ENCODE peak calls at places on chromosome 20, in four cellular contexts. One of them, this sample, is unnamed. For H3K4me1, the result is how much of the 10 kb centered on the place peaks cover.

GRCh38 chr20:14992961-14993360 is 655.5 kb upstream of the FLRT3 start:
- DNase-seq in lower lobe of right lung: no peak
- DNase-seq in esophagus squamous epithelium: no peak
- DNase-seq in body of pancreas: no peak
- DNase-seq in this sample: no peak

GRCh38 chr20:61560361-61560853 is 308.3 kb downstream of the CDH4 start:
- DNase-seq in body of pancreas: peak
- DNase-seq in lower lobe of right lung: peak
- DNase-seq in esophagus squamous epithelium: no peak
- DNase-seq in this sample: no peak

GRCh38 chr20:62282877-62283503 is 19.8 kb upstream of the ADRM1 start:
- DNase-seq in esophagus squamous epithelium: no peak
- DNase-seq in lower lobe of right lung: no peak
- DNase-seq in body of pancreas: no peak
- DNase-seq in this sample: no peak

GRCh38 chr20:39302312-39302711 is 340.2 kb downstream of the DHX35 start:
- DNase-seq in body of pancreas: no peak
- DNase-seq in lower lobe of right lung: no peak
- DNase-seq in esophagus squamous epithelium: no peak
- DNase-seq in this sample: no peak

GRCh38 chr20:10618611-10619245 is 55.1 kb downstream of the JAG1 start:
- DNase-seq in esophagus squamous epithelium: no peak
- DNase-seq in body of pancreas: no peak
- DNase-seq in lower lobe of right lung: no peak
- DNase-seq in this sample: no peak

GRCh38 chr20:10329387-10330005 is 104.5 kb downstream of the MKKS start:
- DNase-seq in body of pancreas: no peak
- DNase-seq in esophagus squamous epithelium: no peak
- DNase-seq in lower lobe of right lung: no peak
- DNase-seq in this sample: no peak

GRCh38 chr20:41185013-41185757 is 47.8 kb downstream of the PLCG1 start:
- DNase-seq in lower lobe of right lung: peak
- DNase-seq in body of pancreas: no peak
- DNase-seq in esophagus squamous epithelium: no peak
- DNase-seq in this sample: no peak

GRCh38 chr20:37137547-37137946 is 41.6 kb upstream of the RPN2 start:
- DNase-seq in esophagus squamous epithelium: no peak
- DNase-seq in body of pancreas: no peak
- DNase-seq in lower lobe of right lung: no peak
- DNase-seq in this sample: no peak

GRCh38 chr20:12171927-12172581 is 254.4 kb downstream of the BTBD3 start:
- DNase-seq in esophagus squamous epithelium: no peak
- DNase-seq in body of pancreas: no peak
- DNase-seq in lower lobe of right lung: no peak
- DNase-seq in this sample: peak

GRCh38 chr20:10807013-10807412 is 133.2 kb upstream of the JAG1 start:
- DNase-seq in esophagus squamous epithelium: no peak
- DNase-seq in lower lobe of right lung: no peak
- DNase-seq in body of pancreas: no peak
- DNase-seq in this sample: no peak

GRCh38 chr20:40393161-40393560 is 295.9 kb downstream of the MAFB start:
- DNase-seq in esophagus squamous epithelium: no peak
- DNase-seq in lower lobe of right lung: no peak
- DNase-seq in body of pancreas: no peak
- DNase-seq in this sample: no peak

GRCh38 chr20:37230200-37230599 is 31.4 kb downstream of the GHRH start:
- DNase-seq in body of pancreas: no peak
- DNase-seq in lower lobe of right lung: no peak
- DNase-seq in esophagus squamous epithelium: no peak
- DNase-seq in this sample: no peak

GRCh38 chr20:5061209-5061608 is 58.5 kb downstream of the PCNA start:
- DNase-seq in esophagus squamous epithelium: no peak
- DNase-seq in lower lobe of right lung: no peak
- DNase-seq in body of pancreas: no peak
- DNase-seq in this sample: no peak

GRCh38 chr20:47455133-47456040 is 46.3 kb upstream of the NCOA3 start:
- DNase-seq in body of pancreas: no peak
- DNase-seq in esophagus squamous epithelium: no peak
- DNase-seq in lower lobe of right lung: no peak
- DNase-seq in this sample: no peak

GRCh38 chr20:43911066-43911465 is 3.6 kb upstream of the TOX2 start:
- DNase-seq in body of pancreas: no peak
- DNase-seq in lower lobe of right lung: no peak
- DNase-seq in esophagus squamous epithelium: no peak
- DNase-seq in this sample: peak

GRCh38 chr20:20931024-20931423 is 175.1 kb downstream of the LINC00237 start:
- DNase-seq in body of pancreas: no peak
- DNase-seq in lower lobe of right lung: no peak
- DNase-seq in esophagus squamous epithelium: no peak
- DNase-seq in this sample: no peak
- H3K4me1 ChIP-seq in body of pancreas: under half
- H3K4me1 ChIP-seq in lower lobe of right lung: under half
- H3K4me1 ChIP-seq in esophagus squamous epithelium: under half
- H3K4me1 ChIP-seq in this sample: under half

GRCh38 chr20:63323298-63323820 is 30.4 kb downstream of the COL20A1 start:
- DNase-seq in esophagus squamous epithelium: no peak
- DNase-seq in lower lobe of right lung: no peak
- DNase-seq in body of pancreas: no peak
- DNase-seq in this sample: no peak
- TF ChIP-seq CTCF in esophagus squamous epithelium: no peak
- TF ChIP-seq CTCF in lower lobe of right lung: no peak
- TF ChIP-seq CTCF in body of pancreas: no peak
- TF ChIP-seq CTCF in this sample: peak

GRCh38 chr20:53738945-53739798 is 145.5 kb upstream of the ZNF217 start:
- DNase-seq in body of pancreas: no peak
- DNase-seq in esophagus squamous epithelium: no peak
- DNase-seq in lower lobe of right lung: no peak
- DNase-seq in this sample: no peak

GRCh38 chr20:53738039-53738944 is 144.7 kb upstream of the ZNF217 start:
- DNase-seq in body of pancreas: peak
- DNase-seq in esophagus squamous epithelium: no peak
- DNase-seq in lower lobe of right lung: peak
- DNase-seq in this sample: peak

GRCh38 chr20:53737404-53738038 is 143.9 kb upstream of the ZNF217 start:
- DNase-seq in body of pancreas: no peak
- DNase-seq in esophagus squamous epithelium: no peak
- DNase-seq in lower lobe of right lung: no peak
- DNase-seq in this sample: peak

GRCh38 chr20:53741726-53742028 is 148.0 kb upstream of the ZNF217 start:
- DNase-seq in lower lobe of right lung: no peak
- DNase-seq in body of pancreas: no peak
- DNase-seq in esophagus squamous epithelium: no peak
- DNase-seq in this sample: no peak

GRCh38 chr20:53739799-53740785 is 146.5 kb upstream of the ZNF217 start:
- DNase-seq in esophagus squamous epithelium: no peak
- DNase-seq in lower lobe of right lung: no peak
- DNase-seq in body of pancreas: no peak
- DNase-seq in this sample: peak
- H3K4me3 ChIP-seq in esophagus squamous epithelium: no peak
- H3K4me3 ChIP-seq in lower lobe of right lung: peak
- H3K4me3 ChIP-seq in body of pancreas: no peak
- H3K4me3 ChIP-seq in this sample: no peak

GRCh38 chr20:23636182-23636907 is 1.4 kb downstream of the CST3 start:
- DNase-seq in lower lobe of right lung: no peak
- DNase-seq in body of pancreas: no peak
- DNase-seq in esophagus squamous epithelium: no peak
- DNase-seq in this sample: no peak
- H3K4me1 ChIP-seq in lower lobe of right lung: under half
- H3K4me1 ChIP-seq in body of pancreas: under half
- H3K4me1 ChIP-seq in esophagus squamous epithelium: half or more
- H3K4me1 ChIP-seq in this sample: under half

GRCh38 chr20:7858851-7859250 is 81.4 kb downstream of the HAO1 start:
- DNase-seq in body of pancreas: no peak
- DNase-seq in esophagus squamous epithelium: no peak
- DNase-seq in lower lobe of right lung: no peak
- DNase-seq in this sample: no peak

GRCh38 chr20:7855545-7855944 is 84.7 kb downstream of the HAO1 start:
- DNase-seq in body of pancreas: no peak
- DNase-seq in esophagus squamous epithelium: no peak
- DNase-seq in lower lobe of right lung: no peak
- DNase-seq in this sample: no peak

GRCh38 chr20:7856756-7857155 is 83.5 kb downstream of the HAO1 start:
- DNase-seq in esophagus squamous epithelium: no peak
- DNase-seq in lower lobe of right lung: no peak
- DNase-seq in body of pancreas: no peak
- DNase-seq in this sample: peak

GRCh38 chr20:7853493-7853892 is 86.8 kb downstream of the HAO1 start:
- DNase-seq in body of pancreas: no peak
- DNase-seq in esophagus squamous epithelium: no peak
- DNase-seq in lower lobe of right lung: no peak
- DNase-seq in this sample: no peak

DNA sequence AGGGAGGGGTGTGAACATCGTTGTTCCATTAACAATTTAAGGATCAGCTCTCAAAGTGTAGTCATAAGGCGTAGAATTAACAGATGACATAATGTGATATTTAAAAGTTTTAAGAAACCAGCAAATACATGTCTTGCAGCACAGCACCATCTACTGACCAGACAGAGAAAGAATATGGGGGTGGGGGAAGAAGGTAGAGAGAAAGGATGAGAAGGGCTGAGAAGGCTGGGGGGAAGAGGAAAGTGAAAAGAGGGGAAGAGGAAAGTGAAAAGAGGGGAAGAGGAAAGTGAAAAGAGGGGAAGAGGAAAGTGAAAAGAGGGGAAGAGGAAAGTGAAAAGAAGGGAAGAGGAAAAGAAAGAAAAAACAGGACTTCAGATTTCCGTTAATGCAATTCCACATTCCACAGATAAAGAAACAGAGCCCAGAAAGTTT is 80.9 kb downstream of the HAO1 start:
- DNase-seq in lower lobe of right lung: no peak
- DNase-seq in esophagus squamous epithelium: no peak
- DNase-seq in body of pancreas: peak
- DNase-seq in this sample: peak
- TF ChIP-seq CTCF in lower lobe of right lung: peak
- TF ChIP-seq CTCF in esophagus squamous epithelium: peak
- TF ChIP-seq CTCF in body of pancreas: peak
- TF ChIP-seq CTCF in this sample: peak

DNA sequence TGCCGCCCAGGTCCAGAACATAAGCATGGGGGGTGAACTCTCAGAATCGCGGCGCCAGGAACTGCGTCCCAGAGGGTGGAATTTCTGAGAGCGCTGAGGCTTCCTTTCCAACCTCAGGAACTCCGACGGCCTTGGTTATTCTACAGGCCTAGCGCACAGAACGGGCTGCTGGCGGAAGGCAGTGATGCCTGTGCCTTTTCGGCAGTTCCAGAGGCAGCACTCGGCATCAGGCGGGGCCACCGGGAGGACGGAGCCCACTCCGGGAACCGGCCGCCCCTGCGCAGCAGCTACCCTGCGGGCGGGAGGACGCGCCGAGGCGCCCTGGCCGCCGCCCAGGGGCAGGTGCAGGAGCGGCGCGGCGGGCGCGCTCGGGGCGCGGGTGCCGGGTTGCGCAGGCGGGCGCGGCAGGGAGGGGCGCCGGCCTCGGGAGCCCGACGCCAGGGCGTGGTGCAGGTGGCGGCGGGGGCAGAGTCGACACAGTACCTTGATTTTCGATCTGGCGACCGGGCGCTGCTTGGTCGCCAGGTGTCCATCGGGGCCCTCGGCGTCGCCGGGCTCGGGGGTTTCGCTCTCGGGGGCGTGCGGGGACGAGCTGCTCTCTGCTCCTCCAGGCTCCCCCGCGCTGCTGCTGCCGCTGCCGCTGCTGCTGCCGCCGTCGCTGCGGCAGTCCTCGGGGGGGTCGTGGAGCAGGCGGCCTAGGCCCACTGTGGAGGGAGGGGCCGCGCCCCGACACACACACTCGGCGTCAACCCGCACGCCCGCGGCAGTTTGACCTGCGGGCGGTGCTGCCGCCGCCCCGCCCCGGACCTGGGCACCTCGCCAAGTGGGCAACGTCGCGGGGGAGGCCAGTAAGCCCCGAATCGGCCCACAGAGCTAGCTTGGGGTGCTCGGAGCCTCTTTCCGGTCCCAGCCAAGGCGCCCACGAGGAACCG is 1.3 kb downstream of the OVOL2 start:
- DNase-seq in body of pancreas: peak
- DNase-seq in esophagus squamous epithelium: no peak
- DNase-seq in lower lobe of right lung: peak
- DNase-seq in this sample: peak
- H3K4me3 ChIP-seq in body of pancreas: peak
- H3K4me3 ChIP-seq in esophagus squamous epithelium: peak
- H3K4me3 ChIP-seq in lower lobe of right lung: peak
- H3K4me3 ChIP-seq in this sample: peak

DNA sequence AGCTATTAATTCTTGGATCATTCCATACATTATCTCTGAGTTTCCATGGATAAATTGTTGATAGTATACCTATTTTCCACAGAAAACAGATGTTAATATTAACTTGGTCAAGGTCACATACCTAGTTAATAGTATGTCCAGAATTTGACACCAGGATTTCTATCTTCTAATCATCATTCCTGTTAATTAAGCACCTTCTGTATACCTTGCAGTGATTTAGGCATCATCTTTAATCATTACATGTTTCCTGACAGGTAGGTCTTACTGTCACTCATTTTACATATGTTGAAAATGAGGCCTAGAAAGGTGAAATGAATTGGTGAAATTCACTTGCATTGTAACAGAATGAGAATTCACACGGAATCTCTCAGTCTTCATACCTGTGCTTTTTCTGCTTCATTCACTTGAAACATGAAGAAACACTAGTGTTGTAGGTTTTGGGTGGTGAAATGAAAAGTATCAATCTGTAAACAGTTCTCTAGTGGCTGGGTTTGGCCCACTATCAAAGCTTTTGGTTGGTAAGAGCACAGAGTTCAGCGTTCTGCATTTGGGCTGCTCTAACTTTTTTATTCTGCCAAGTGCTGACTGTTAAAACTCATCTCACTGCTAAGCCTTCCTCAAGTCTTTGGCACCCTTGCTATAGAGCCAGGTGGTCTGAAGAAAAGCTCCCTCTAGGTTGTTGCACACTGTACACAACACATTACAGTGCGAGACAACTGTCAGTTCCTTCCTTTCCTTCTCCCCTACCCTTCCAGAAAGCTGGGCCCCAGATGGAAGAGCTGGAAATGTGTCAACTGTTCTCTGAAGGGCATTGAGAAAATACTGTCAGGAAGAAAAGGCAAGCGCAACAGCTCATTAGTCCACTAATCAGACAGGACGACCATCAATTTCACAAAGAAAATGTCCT is 57.8 kb upstream of the C20orf144 start:
- DNase-seq in body of pancreas: no peak
- DNase-seq in esophagus squamous epithelium: no peak
- DNase-seq in lower lobe of right lung: no peak
- DNase-seq in this sample: no peak
- H3K4me1 ChIP-seq in body of pancreas: under half
- H3K4me1 ChIP-seq in esophagus squamous epithelium: under half
- H3K4me1 ChIP-seq in lower lobe of right lung: under half
- H3K4me1 ChIP-seq in this sample: under half

GRCh38 chr20:49505518-49505917 is 23.1 kb upstream of the KCNB1 start:
- DNase-seq in lower lobe of right lung: no peak
- DNase-seq in esophagus squamous epithelium: no peak
- DNase-seq in body of pancreas: peak
- DNase-seq in this sample: no peak
- TF ChIP-seq CTCF in lower lobe of right lung: no peak
- TF ChIP-seq CTCF in esophagus squamous epithelium: no peak
- TF ChIP-seq CTCF in body of pancreas: no peak
- TF ChIP-seq CTCF in this sample: no peak

This sample was measured in cardiac muscle cell.